ENCODE peak calls at places on chromosome 21, in five cellular contexts. K, Y, U, C and P are unnamed samples.

GRCh38 chr21:46124083-46124925 is 26.4 kb downstream of the COL6A2 start:
- DNase-seq in U (no peak), K (no peak), Y (no peak), C (no peak), P (no peak)

GRCh38 chr21:34693192-34693810 is 24.5 kb downstream of the CLIC6 start:
- DNase-seq in K (peak), Y (peak), C (no peak), U (peak), P (peak)

GRCh38 chr21:33890187-33890586 is 25.4 kb downstream of the ATP5PO start:
- DNase-seq in K (no peak), C (no peak), Y (no peak), U (no peak), P (no peak)

GRCh38 chr21:44892536-44893277 is 19.2 kb upstream of the PTTG1IP start:
- DNase-seq in U (no peak), C (no peak), K (no peak), Y (peak), P (peak)

GRCh38 chr21:34989337-34990151 is 59.6 kb downstream of the RUNX1 start:
- DNase-seq in C (no peak), U (no peak), K (no peak), Y (no peak), P (no peak)

GRCh38 chr21:32403201-32403701 is 9.3 kb upstream of the EVA1C start:
- DNase-seq in Y (peak), C (peak), K (peak), U (peak), P (peak)

GRCh38 chr21:32334980-32335471 is 36.4 kb downstream of the MRAP start:
- DNase-seq in C (no peak), Y (no peak), K (no peak), U (no peak), P (no peak)

GRCh38 chr21:42545317-42545716 is 31.7 kb downstream of the SLC37A1 start:
- DNase-seq in U (no peak), C (no peak), Y (no peak), K (no peak), P (peak)

GRCh38 chr21:41627428-41627827 is 119.5 kb upstream of the TMPRSS2 start:
- DNase-seq in C (no peak), U (no peak), Y (peak), K (no peak), P (no peak)

GRCh38 chr21:44275041-44275440 is 10.6 kb upstream of the AIRE start:
- DNase-seq in C (no peak), Y (no peak), K (no peak), U (no peak), P (no peak)

GRCh38 chr21:14551741-14552140 is 5.6 kb upstream of the SAMSN1 start:
- DNase-seq in C (no peak), U (no peak), Y (no peak), K (no peak), P (no peak)

GRCh38 chr21:35933466-35933865 is 126.9 kb downstream of the SETD4 start:
- DNase-seq in Y (peak), U (no peak), K (no peak), C (no peak), P (no peak)

GRCh38 chr21:36504067-36505058 is 24.4 kb upstream of the CLDN14 start:
- DNase-seq in Y (peak), C (no peak), U (peak), K (peak), P (peak)

GRCh38 chr21:39484711-39485264 is 33.0 kb downstream of the SH3BGR start:
- DNase-seq in C (no peak), U (no peak), Y (no peak), K (no peak), P (no peak)

GRCh38 chr21:35217504-35218060 is 168.5 kb upstream of the RUNX1 start:
- DNase-seq in K (peak), U (peak), C (no peak), Y (peak), P (no peak)

GRCh38 chr21:36728371-36729111 is 29.6 kb downstream of the SIM2 start:
- DNase-seq in C (no peak), U (no peak), Y (no peak), K (no peak), P (no peak)

GRCh38 chr21:39489380-39489924 is 37.7 kb downstream of the SH3BGR start:
- DNase-seq in Y (no peak), U (no peak), C (no peak), K (no peak), P (no peak)

GRCh38 chr21:38997756-38998155 is 185.5 kb downstream of the PSMG1 start:
- DNase-seq in K (no peak), C (no peak), U (no peak), Y (no peak), P (no peak)

GRCh38 chr21:32597205-32597604 is 11.9 kb upstream of the TCP10L start:
- DNase-seq in K (peak), Y (peak), U (peak), C (no peak), P (no peak)

GRCh38 chr21:34715518-34715917 is 46.7 kb downstream of the CLIC6 start:
- DNase-seq in K (no peak), C (no peak), Y (no peak), U (no peak), P (no peak)

GRCh38 chr21:38669186-38669585 is 136.5 kb upstream of the ETS2 start:
- DNase-seq in Y (peak), C (no peak), U (peak), K (peak), P (peak)

GRCh38 chr21:31457675-31458074 is 113.6 kb upstream of the TIAM1 start:
- DNase-seq in Y (no peak), K (no peak), U (no peak), C (no peak), P (no peak)

GRCh38 chr21:31730687-31731111 is 1.2 kb downstream of the SCAF4 start:
- DNase-seq in U (peak), Y (peak), C (no peak), K (peak), P (no peak)

GRCh38 chr21:33286600-33287456 is 20.7 kb downstream of the IL10RB start:
- DNase-seq in U (peak), K (peak), Y (peak), C (no peak), P (no peak)

GRCh38 chr21:36929622-36930021 is 36.8 kb downstream of the HLCS start:
- DNase-seq in Y (peak), C (no peak), K (no peak), U (no peak), P (no peak)

GRCh38 chr21:16838330-16838729 is 674.5 kb upstream of the CXADR start:
- DNase-seq in Y (no peak), C (no peak), K (no peak), U (no peak), P (no peak)

GRCh38 chr21:34112316-34113033 is 39.1 kb downstream of the MRPS6 start:
- DNase-seq in Y (no peak), K (no peak), C (no peak), U (no peak), P (no peak)

GRCh38 chr21:36199021-36199420 is 42.4 kb downstream of the DOP1B start:
- DNase-seq in Y (no peak), C (no peak), U (no peak), K (no peak), P (no peak)

GRCh38 chr21:45540601-45540970 is 1.7 kb downstream of the SLC19A1 start:
- DNase-seq in U (no peak), Y (no peak), C (no peak), K (no peak), P (no peak)

GRCh38 chr21:24450119-24450518 is 1157.2 kb downstream of the MRPL39 start:
- DNase-seq in K (no peak), Y (no peak), C (no peak), U (no peak), P (no peak)
- TF ChIP-seq RFX5 in K (no peak), Y (no peak), C (no peak), U (no peak), P (no peak)

GRCh38 chr21:25512095-25513086 is 94.9 kb downstream of the MRPL39 start:
- DNase-seq in K (no peak), C (no peak), Y (no peak), U (no peak), P (no peak)

GRCh38 chr21:25509862-25510261 is 97.4 kb downstream of the MRPL39 start:
- DNase-seq in K (no peak), U (no peak), C (no peak), Y (no peak), P (no peak)

GRCh38 chr21:25513810-25514209 is 93.5 kb downstream of the MRPL39 start:
- DNase-seq in C (no peak), K (no peak), U (no peak), Y (no peak), P (no peak)

GRCh38 chr21:25518491-25518911 is 88.8 kb downstream of the MRPL39 start:
- DNase-seq in U (no peak), C (no peak), K (no peak), Y (no peak), P (no peak)

DNA sequence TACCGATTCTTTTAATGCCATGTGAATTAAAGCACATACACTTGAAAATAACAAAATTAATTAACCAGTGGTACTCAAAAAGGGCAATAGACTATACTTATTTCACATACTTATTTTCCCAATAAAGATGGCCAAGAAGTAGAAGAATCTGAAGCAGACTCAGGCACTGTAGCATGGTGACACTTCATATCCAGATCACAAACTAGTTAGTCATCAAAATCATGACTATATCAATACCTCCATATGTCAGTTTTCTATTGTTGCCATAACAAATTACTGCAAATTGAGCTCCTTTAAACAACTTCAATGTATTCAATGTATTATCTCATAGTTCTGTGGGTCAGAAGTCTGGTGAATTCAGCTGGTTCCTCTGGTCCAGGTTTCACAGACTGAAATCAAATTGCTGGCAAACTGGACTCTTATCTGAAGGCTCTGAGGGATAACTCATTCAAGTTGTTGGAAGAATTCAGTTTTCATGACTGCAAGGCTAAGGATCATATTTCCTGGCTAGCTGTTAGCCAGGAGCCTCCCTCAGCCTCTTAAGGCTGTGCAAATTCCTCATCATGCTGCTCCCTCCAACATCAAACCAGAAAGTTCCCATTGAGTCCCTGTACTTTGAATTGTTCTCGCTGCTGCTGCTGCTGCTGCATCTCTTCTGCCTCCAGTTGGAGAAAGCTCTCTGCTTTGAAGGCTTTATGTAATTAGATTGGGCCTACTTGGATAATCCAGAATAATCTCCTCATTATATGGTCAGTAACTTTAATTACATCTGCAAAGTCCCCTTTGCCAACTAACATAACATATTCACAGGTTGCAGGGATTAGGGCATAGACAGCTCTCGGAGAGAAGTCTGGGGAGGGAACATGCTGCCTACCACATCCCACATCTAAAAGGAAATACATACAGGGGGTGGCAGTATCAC is 91.5 kb downstream of the MRPL39 start:
- DNase-seq in C (no peak), Y (peak), K (no peak), U (no peak), P (no peak)
- TF ChIP-seq BHLHE40 in C (no peak), Y (no peak), K (no peak), U (no peak), P (no peak)

GRCh38 chr21:18334066-18334465 is 69.5 kb downstream of the TMPRSS15 start:
- DNase-seq in K (no peak), C (no peak), Y (no peak), U (no peak), P (no peak)
- TF ChIP-seq RFX5 in K (no peak), C (no peak), Y (no peak), U (no peak), P (no peak)

DNA sequence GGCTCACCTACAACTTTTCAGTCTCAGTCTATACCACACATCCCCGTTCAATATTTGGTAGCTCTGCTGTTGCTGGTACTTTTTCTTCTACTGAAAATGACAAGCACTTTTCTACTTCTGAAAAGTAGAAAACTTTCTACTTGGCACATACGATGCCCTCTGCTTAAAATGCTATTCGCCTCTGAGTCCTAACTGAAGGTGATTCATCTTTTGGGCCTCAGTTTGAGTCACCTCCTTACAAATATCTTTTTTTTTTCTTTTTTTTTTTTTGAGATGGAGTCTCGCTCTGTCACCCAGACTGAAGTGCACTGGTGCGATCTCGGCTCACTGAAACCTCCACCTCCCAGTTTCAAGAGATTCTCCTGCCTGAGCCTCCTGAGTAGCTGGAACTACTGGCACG is 136.0 kb upstream of the CYYR1 start:
- DNase-seq in Y (peak), U (no peak), K (no peak), C (no peak), P (no peak)
- TF ChIP-seq BHLHE40 in Y (no peak), U (no peak), K (no peak), C (no peak), P (no peak)

DNA sequence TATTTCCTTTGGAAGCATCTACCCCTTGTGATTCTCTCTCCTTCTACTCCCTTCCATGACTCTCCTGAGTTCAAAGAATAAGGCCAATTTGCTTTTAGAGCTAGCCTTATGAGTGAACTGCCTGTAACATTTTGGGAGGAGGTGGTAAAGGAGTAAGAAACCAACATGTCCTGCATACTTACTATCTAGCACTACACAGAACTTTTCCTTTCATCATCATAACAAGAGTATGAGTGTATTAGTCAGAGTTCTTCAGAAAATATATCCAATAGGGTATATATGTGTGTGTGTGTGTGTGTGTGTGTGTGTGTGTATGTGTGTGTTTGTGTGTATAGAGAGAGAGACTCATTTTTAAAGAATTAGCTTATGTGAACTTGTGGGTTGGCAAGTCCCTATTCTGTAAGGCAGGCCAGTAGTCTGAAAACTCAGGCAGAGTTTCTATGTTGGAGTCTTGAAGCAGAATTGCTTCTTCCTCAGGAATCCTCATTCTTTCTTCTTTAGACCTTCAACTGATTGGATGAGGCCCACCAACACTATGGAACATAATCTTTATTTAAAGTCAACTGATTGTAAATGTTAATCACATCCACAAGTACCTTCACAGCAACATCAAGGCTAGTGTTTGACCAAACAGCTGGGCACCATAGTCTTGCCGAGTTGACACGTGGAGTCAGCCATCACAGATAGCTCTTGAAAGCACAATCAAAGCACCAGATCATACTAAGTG is 121.9 kb downstream of the CYYR1 start:
- DNase-seq in K (no peak), Y (no peak), C (no peak), U (no peak), P (no peak)
- TF ChIP-seq RFX5 in K (no peak), Y (no peak), C (no peak), U (no peak), P (no peak)